ENCODE peak calls at places on chromosomes 5 and 9, in eight cellular contexts. One of them, this sample, is unnamed.

GRCh38 chr5:32668552-32668951 is 42.6 kb upstream of the NPR3 start:
- DNase-seq in heart left ventricle: no peak
- DNase-seq in right atrium auricular region: no peak
- DNase-seq in NCI-H460: no peak
- DNase-seq in activated CD4-positive, alpha-beta T cell treated with anti-CD3 and anti-CD28 coated beads, Interleukin-2, amount 10 ng/mL, durations not matched to agents 24 days and 14 days: no peak
- DNase-seq in caudate nucleus: no peak
- DNase-seq in stimulated activated CD4-positive, alpha-beta T cell treated with anti-CD3 and anti-CD28 coated beads, Interleukin-4, amount 100 ng/mL, for 24 hours: no peak
- DNase-seq in substantia nigra: no peak
- DNase-seq in this sample: no peak

GRCh38 chr5:125655156-125655555 is 768.1 kb upstream of the GRAMD2B start:
- DNase-seq in heart left ventricle: no peak
- DNase-seq in right atrium auricular region: no peak
- DNase-seq in NCI-H460: no peak
- DNase-seq in activated CD4-positive, alpha-beta T cell treated with anti-CD3 and anti-CD28 coated beads, Interleukin-2, amount 10 ng/mL, durations not matched to agents 24 days and 14 days: no peak
- DNase-seq in caudate nucleus: no peak
- DNase-seq in stimulated activated CD4-positive, alpha-beta T cell treated with anti-CD3 and anti-CD28 coated beads, Interleukin-4, amount 100 ng/mL, for 24 hours: no peak
- DNase-seq in substantia nigra: no peak
- DNase-seq in this sample: no peak

GRCh38 chr5:83368317-83368716 is 103.2 kb upstream of the VCAN start:
- DNase-seq in heart left ventricle: peak; percentile 32
- DNase-seq in right atrium auricular region: no peak
- DNase-seq in NCI-H460: no peak
- DNase-seq in activated CD4-positive, alpha-beta T cell treated with anti-CD3 and anti-CD28 coated beads, Interleukin-2, amount 10 ng/mL, durations not matched to agents 24 days and 14 days: no peak
- DNase-seq in caudate nucleus: no peak
- DNase-seq in stimulated activated CD4-positive, alpha-beta T cell treated with anti-CD3 and anti-CD28 coated beads, Interleukin-4, amount 100 ng/mL, for 24 hours: no peak
- DNase-seq in substantia nigra: no peak
- DNase-seq in this sample: peak; percentile 75

GRCh38 chr9:115262477-115262876 is 144.5 kb upstream of the TNC start:
- DNase-seq in heart left ventricle: peak; percentile 91
- DNase-seq in right atrium auricular region: no peak
- DNase-seq in NCI-H460: no peak
- DNase-seq in activated CD4-positive, alpha-beta T cell treated with anti-CD3 and anti-CD28 coated beads, Interleukin-2, amount 10 ng/mL, durations not matched to agents 24 days and 14 days: no peak
- DNase-seq in caudate nucleus: no peak
- DNase-seq in stimulated activated CD4-positive, alpha-beta T cell treated with anti-CD3 and anti-CD28 coated beads, Interleukin-4, amount 100 ng/mL, for 24 hours: no peak
- DNase-seq in substantia nigra: no peak
- DNase-seq in this sample: no peak

GRCh38 chr9:14212697-14213420 is 101.1 kb downstream of the NFIB start:
- DNase-seq in heart left ventricle: no peak
- DNase-seq in right atrium auricular region: no peak
- DNase-seq in NCI-H460: no peak
- DNase-seq in activated CD4-positive, alpha-beta T cell treated with anti-CD3 and anti-CD28 coated beads, Interleukin-2, amount 10 ng/mL, durations not matched to agents 24 days and 14 days: no peak
- DNase-seq in caudate nucleus: no peak
- DNase-seq in stimulated activated CD4-positive, alpha-beta T cell treated with anti-CD3 and anti-CD28 coated beads, Interleukin-4, amount 100 ng/mL, for 24 hours: no peak
- DNase-seq in substantia nigra: no peak
- DNase-seq in this sample: no peak

GRCh38 chr5:172266071-172266675 is 17.4 kb downstream of the UBTD2 start:
- DNase-seq in heart left ventricle: no peak
- DNase-seq in right atrium auricular region: no peak
- DNase-seq in NCI-H460: no peak
- DNase-seq in activated CD4-positive, alpha-beta T cell treated with anti-CD3 and anti-CD28 coated beads, Interleukin-2, amount 10 ng/mL, durations not matched to agents 24 days and 14 days: no peak
- DNase-seq in caudate nucleus: no peak
- DNase-seq in stimulated activated CD4-positive, alpha-beta T cell treated with anti-CD3 and anti-CD28 coated beads, Interleukin-4, amount 100 ng/mL, for 24 hours: no peak
- DNase-seq in substantia nigra: no peak
- DNase-seq in this sample: no peak

GRCh38 chr9:134347996-134348395 is 21.7 kb downstream of the RXRA start:
- DNase-seq in heart left ventricle: no peak
- DNase-seq in right atrium auricular region: no peak
- DNase-seq in NCI-H460: no peak
- DNase-seq in activated CD4-positive, alpha-beta T cell treated with anti-CD3 and anti-CD28 coated beads, Interleukin-2, amount 10 ng/mL, durations not matched to agents 24 days and 14 days: no peak
- DNase-seq in caudate nucleus: no peak
- DNase-seq in stimulated activated CD4-positive, alpha-beta T cell treated with anti-CD3 and anti-CD28 coated beads, Interleukin-4, amount 100 ng/mL, for 24 hours: no peak
- DNase-seq in substantia nigra: no peak
- DNase-seq in this sample: no peak

GRCh38 chr9:85416720-85417119 is 325.0 kb downstream of the AGTPBP1 start:
- DNase-seq in heart left ventricle: no peak
- DNase-seq in right atrium auricular region: no peak
- DNase-seq in NCI-H460: no peak
- DNase-seq in activated CD4-positive, alpha-beta T cell treated with anti-CD3 and anti-CD28 coated beads, Interleukin-2, amount 10 ng/mL, durations not matched to agents 24 days and 14 days: no peak
- DNase-seq in caudate nucleus: no peak
- DNase-seq in stimulated activated CD4-positive, alpha-beta T cell treated with anti-CD3 and anti-CD28 coated beads, Interleukin-4, amount 100 ng/mL, for 24 hours: no peak
- DNase-seq in substantia nigra: no peak
- DNase-seq in this sample: no peak

GRCh38 chr5:1889321-1890065 is 6.8 kb upstream of the IRX4 start:
- DNase-seq in heart left ventricle: peak; percentile 16
- DNase-seq in right atrium auricular region: no peak
- DNase-seq in NCI-H460: no peak
- DNase-seq in activated CD4-positive, alpha-beta T cell treated with anti-CD3 and anti-CD28 coated beads, Interleukin-2, amount 10 ng/mL, durations not matched to agents 24 days and 14 days: no peak
- DNase-seq in caudate nucleus: no peak
- DNase-seq in stimulated activated CD4-positive, alpha-beta T cell treated with anti-CD3 and anti-CD28 coated beads, Interleukin-4, amount 100 ng/mL, for 24 hours: no peak
- DNase-seq in substantia nigra: no peak
- DNase-seq in this sample: no peak

GRCh38 chr5:52786937-52787599 is 648 bp upstream of the ITGA1 start:
- DNase-seq in heart left ventricle: no peak
- DNase-seq in right atrium auricular region: no peak
- DNase-seq in NCI-H460: no peak
- DNase-seq in activated CD4-positive, alpha-beta T cell treated with anti-CD3 and anti-CD28 coated beads, Interleukin-2, amount 10 ng/mL, durations not matched to agents 24 days and 14 days: peak; percentile 74
- DNase-seq in caudate nucleus: no peak
- DNase-seq in stimulated activated CD4-positive, alpha-beta T cell treated with anti-CD3 and anti-CD28 coated beads, Interleukin-4, amount 100 ng/mL, for 24 hours: peak; percentile 27
- DNase-seq in substantia nigra: no peak
- DNase-seq in this sample: no peak

GRCh38 chr5:6722015-6722414 is 8.8 kb downstream of the TENT4A start:
- DNase-seq in heart left ventricle: no peak
- DNase-seq in right atrium auricular region: no peak
- DNase-seq in NCI-H460: no peak
- DNase-seq in activated CD4-positive, alpha-beta T cell treated with anti-CD3 and anti-CD28 coated beads, Interleukin-2, amount 10 ng/mL, durations not matched to agents 24 days and 14 days: no peak
- DNase-seq in caudate nucleus: no peak
- DNase-seq in stimulated activated CD4-positive, alpha-beta T cell treated with anti-CD3 and anti-CD28 coated beads, Interleukin-4, amount 100 ng/mL, for 24 hours: no peak
- DNase-seq in substantia nigra: no peak
- DNase-seq in this sample: no peak

GRCh38 chr9:75589497-75589896 is 301.0 kb upstream of the PCSK5 start:
- DNase-seq in heart left ventricle: no peak
- DNase-seq in right atrium auricular region: no peak
- DNase-seq in NCI-H460: no peak
- DNase-seq in activated CD4-positive, alpha-beta T cell treated with anti-CD3 and anti-CD28 coated beads, Interleukin-2, amount 10 ng/mL, durations not matched to agents 24 days and 14 days: no peak
- DNase-seq in caudate nucleus: no peak
- DNase-seq in stimulated activated CD4-positive, alpha-beta T cell treated with anti-CD3 and anti-CD28 coated beads, Interleukin-4, amount 100 ng/mL, for 24 hours: no peak
- DNase-seq in substantia nigra: no peak
- DNase-seq in this sample: no peak

GRCh38 chr5:34928267-34928666 is 1.1 kb upstream of the DNAJC21 start:
- DNase-seq in heart left ventricle: no peak
- DNase-seq in right atrium auricular region: no peak
- DNase-seq in NCI-H460: no peak
- DNase-seq in activated CD4-positive, alpha-beta T cell treated with anti-CD3 and anti-CD28 coated beads, Interleukin-2, amount 10 ng/mL, durations not matched to agents 24 days and 14 days: no peak
- DNase-seq in caudate nucleus: no peak
- DNase-seq in stimulated activated CD4-positive, alpha-beta T cell treated with anti-CD3 and anti-CD28 coated beads, Interleukin-4, amount 100 ng/mL, for 24 hours: no peak
- DNase-seq in substantia nigra: no peak
- DNase-seq in this sample: no peak

GRCh38 chr5:23412011-23412410 is 95.4 kb upstream of the PRDM9 start:
- DNase-seq in heart left ventricle: no peak
- DNase-seq in right atrium auricular region: no peak
- DNase-seq in NCI-H460: no peak
- DNase-seq in activated CD4-positive, alpha-beta T cell treated with anti-CD3 and anti-CD28 coated beads, Interleukin-2, amount 10 ng/mL, durations not matched to agents 24 days and 14 days: no peak
- DNase-seq in caudate nucleus: no peak
- DNase-seq in stimulated activated CD4-positive, alpha-beta T cell treated with anti-CD3 and anti-CD28 coated beads, Interleukin-4, amount 100 ng/mL, for 24 hours: no peak
- DNase-seq in substantia nigra: no peak
- DNase-seq in this sample: no peak

GRCh38 chr9:133858771-133859170 is 120.6 kb upstream of the SARDH start:
- DNase-seq in heart left ventricle: no peak
- DNase-seq in right atrium auricular region: no peak
- DNase-seq in NCI-H460: no peak
- DNase-seq in activated CD4-positive, alpha-beta T cell treated with anti-CD3 and anti-CD28 coated beads, Interleukin-2, amount 10 ng/mL, durations not matched to agents 24 days and 14 days: no peak
- DNase-seq in caudate nucleus: no peak
- DNase-seq in stimulated activated CD4-positive, alpha-beta T cell treated with anti-CD3 and anti-CD28 coated beads, Interleukin-4, amount 100 ng/mL, for 24 hours: no peak
- DNase-seq in substantia nigra: no peak
- DNase-seq in this sample: no peak

GRCh38 chr5:23316060-23316591 is 191.3 kb upstream of the PRDM9 start:
- DNase-seq in heart left ventricle: no peak
- DNase-seq in right atrium auricular region: no peak
- DNase-seq in NCI-H460: no peak
- DNase-seq in activated CD4-positive, alpha-beta T cell treated with anti-CD3 and anti-CD28 coated beads, Interleukin-2, amount 10 ng/mL, durations not matched to agents 24 days and 14 days: no peak
- DNase-seq in caudate nucleus: no peak
- DNase-seq in stimulated activated CD4-positive, alpha-beta T cell treated with anti-CD3 and anti-CD28 coated beads, Interleukin-4, amount 100 ng/mL, for 24 hours: no peak
- DNase-seq in substantia nigra: no peak
- DNase-seq in this sample: no peak

GRCh38 chr9:116899337-116900006 is 212.4 kb downstream of the TRIM32 start:
- DNase-seq in heart left ventricle: no peak
- DNase-seq in right atrium auricular region: no peak
- DNase-seq in NCI-H460: no peak
- DNase-seq in activated CD4-positive, alpha-beta T cell treated with anti-CD3 and anti-CD28 coated beads, Interleukin-2, amount 10 ng/mL, durations not matched to agents 24 days and 14 days: no peak
- DNase-seq in caudate nucleus: no peak
- DNase-seq in stimulated activated CD4-positive, alpha-beta T cell treated with anti-CD3 and anti-CD28 coated beads, Interleukin-4, amount 100 ng/mL, for 24 hours: no peak
- DNase-seq in substantia nigra: no peak
- DNase-seq in this sample: no peak

GRCh38 chr5:39225405-39226099 is 6.2 kb upstream of the FYB1 start:
- DNase-seq in heart left ventricle: no peak
- DNase-seq in right atrium auricular region: no peak
- DNase-seq in NCI-H460: no peak
- DNase-seq in activated CD4-positive, alpha-beta T cell treated with anti-CD3 and anti-CD28 coated beads, Interleukin-2, amount 10 ng/mL, durations not matched to agents 24 days and 14 days: no peak
- DNase-seq in caudate nucleus: no peak
- DNase-seq in stimulated activated CD4-positive, alpha-beta T cell treated with anti-CD3 and anti-CD28 coated beads, Interleukin-4, amount 100 ng/mL, for 24 hours: no peak
- DNase-seq in substantia nigra: no peak
- DNase-seq in this sample: no peak

GRCh38 chr5:80904533-80905187 is 55.5 kb upstream of the RASGRF2 start:
- DNase-seq in heart left ventricle: no peak
- DNase-seq in right atrium auricular region: no peak
- DNase-seq in NCI-H460: no peak
- DNase-seq in activated CD4-positive, alpha-beta T cell treated with anti-CD3 and anti-CD28 coated beads, Interleukin-2, amount 10 ng/mL, durations not matched to agents 24 days and 14 days: no peak
- DNase-seq in caudate nucleus: no peak
- DNase-seq in stimulated activated CD4-positive, alpha-beta T cell treated with anti-CD3 and anti-CD28 coated beads, Interleukin-4, amount 100 ng/mL, for 24 hours: no peak
- DNase-seq in substantia nigra: no peak
- DNase-seq in this sample: peak; percentile 27

GRCh38 chr5:123450114-123450513 is 26.9 kb upstream of the CEP120 start:
- DNase-seq in heart left ventricle: no peak
- DNase-seq in right atrium auricular region: no peak
- DNase-seq in NCI-H460: no peak
- DNase-seq in activated CD4-positive, alpha-beta T cell treated with anti-CD3 and anti-CD28 coated beads, Interleukin-2, amount 10 ng/mL, durations not matched to agents 24 days and 14 days: no peak
- DNase-seq in caudate nucleus: no peak
- DNase-seq in stimulated activated CD4-positive, alpha-beta T cell treated with anti-CD3 and anti-CD28 coated beads, Interleukin-4, amount 100 ng/mL, for 24 hours: no peak
- DNase-seq in substantia nigra: no peak
- DNase-seq in this sample: no peak

GRCh38 chr5:179792612-179793469 is 945 bp upstream of the LTC4S start:
- DNase-seq in heart left ventricle: no peak
- DNase-seq in right atrium auricular region: no peak
- DNase-seq in NCI-H460: no peak
- DNase-seq in activated CD4-positive, alpha-beta T cell treated with anti-CD3 and anti-CD28 coated beads, Interleukin-2, amount 10 ng/mL, durations not matched to agents 24 days and 14 days: peak; percentile 59
- DNase-seq in caudate nucleus: no peak
- DNase-seq in stimulated activated CD4-positive, alpha-beta T cell treated with anti-CD3 and anti-CD28 coated beads, Interleukin-4, amount 100 ng/mL, for 24 hours: no peak
- DNase-seq in substantia nigra: no peak
- DNase-seq in this sample: no peak

GRCh38 chr5:180589771-180590542 is 1.3 kb downstream of the SCGB3A1 start:
- DNase-seq in heart left ventricle: no peak
- DNase-seq in right atrium auricular region: no peak
- DNase-seq in NCI-H460: no peak
- DNase-seq in activated CD4-positive, alpha-beta T cell treated with anti-CD3 and anti-CD28 coated beads, Interleukin-2, amount 10 ng/mL, durations not matched to agents 24 days and 14 days: no peak
- DNase-seq in caudate nucleus: no peak
- DNase-seq in stimulated activated CD4-positive, alpha-beta T cell treated with anti-CD3 and anti-CD28 coated beads, Interleukin-4, amount 100 ng/mL, for 24 hours: no peak
- DNase-seq in substantia nigra: no peak
- DNase-seq in this sample: no peak

GRCh38 chr9:111759762-111760639 is 34.7 kb downstream of the SHOC1 start:
- DNase-seq in heart left ventricle: no peak
- DNase-seq in right atrium auricular region: no peak
- DNase-seq in NCI-H460: peak; percentile 88
- DNase-seq in activated CD4-positive, alpha-beta T cell treated with anti-CD3 and anti-CD28 coated beads, Interleukin-2, amount 10 ng/mL, durations not matched to agents 24 days and 14 days: peak; percentile 87
- DNase-seq in caudate nucleus: peak; percentile 40
- DNase-seq in stimulated activated CD4-positive, alpha-beta T cell treated with anti-CD3 and anti-CD28 coated beads, Interleukin-4, amount 100 ng/mL, for 24 hours: peak; percentile 69
- DNase-seq in substantia nigra: no peak
- DNase-seq in this sample: peak; percentile 76

GRCh38 chr5:75265731-75266130 is 29.1 kb upstream of the ANKRD31 start:
- DNase-seq in heart left ventricle: no peak
- DNase-seq in right atrium auricular region: no peak
- DNase-seq in NCI-H460: peak; percentile 39
- DNase-seq in activated CD4-positive, alpha-beta T cell treated with anti-CD3 and anti-CD28 coated beads, Interleukin-2, amount 10 ng/mL, durations not matched to agents 24 days and 14 days: no peak
- DNase-seq in caudate nucleus: no peak
- DNase-seq in stimulated activated CD4-positive, alpha-beta T cell treated with anti-CD3 and anti-CD28 coated beads, Interleukin-4, amount 100 ng/mL, for 24 hours: no peak
- DNase-seq in substantia nigra: no peak
- DNase-seq in this sample: peak; percentile 48

GRCh38 chr9:131298816-131299215 is 9.3 kb downstream of the PLPP7 start:
- DNase-seq in heart left ventricle: no peak
- DNase-seq in right atrium auricular region: no peak
- DNase-seq in NCI-H460: no peak
- DNase-seq in activated CD4-positive, alpha-beta T cell treated with anti-CD3 and anti-CD28 coated beads, Interleukin-2, amount 10 ng/mL, durations not matched to agents 24 days and 14 days: no peak
- DNase-seq in caudate nucleus: no peak
- DNase-seq in stimulated activated CD4-positive, alpha-beta T cell treated with anti-CD3 and anti-CD28 coated beads, Interleukin-4, amount 100 ng/mL, for 24 hours: no peak
- DNase-seq in substantia nigra: no peak
- DNase-seq in this sample: no peak

GRCh38 chr9:19992556-19992955 is 203.7 kb upstream of the SLC24A2 start:
- DNase-seq in heart left ventricle: no peak
- DNase-seq in right atrium auricular region: no peak
- DNase-seq in NCI-H460: no peak
- DNase-seq in activated CD4-positive, alpha-beta T cell treated with anti-CD3 and anti-CD28 coated beads, Interleukin-2, amount 10 ng/mL, durations not matched to agents 24 days and 14 days: no peak
- DNase-seq in caudate nucleus: no peak
- DNase-seq in stimulated activated CD4-positive, alpha-beta T cell treated with anti-CD3 and anti-CD28 coated beads, Interleukin-4, amount 100 ng/mL, for 24 hours: peak; percentile 31
- DNase-seq in substantia nigra: no peak
- DNase-seq in this sample: no peak

This sample was measured in AML-193.